ENCODE peak calls at places on chromosomes 7 and 10, in five cellular contexts. G is IMR-90, Z is endothelial cell of umbilical vein, T is colonic mucosa, F is neural progenitor cell. Q is an unnamed sample.

GRCh38 chr7:122602800-122603199 is 96.1 kb downstream of the RNF133 start:
- DNase-seq in Z (no peak), F (no peak), T (no peak), G (no peak), Q (no peak)

GRCh38 chr10:63935705-63936104 is 414.5 kb downstream of the REEP3 start:
- DNase-seq in Z (no peak), G (no peak), F (no peak), T (no peak), Q (peak; percentile 30)

GRCh38 chr7:31873816-31874597 is 187.0 kb downstream of the PPP1R17 start:
- DNase-seq in Z (no peak), G (no peak), T (no peak), F (no peak), Q (no peak)

GRCh38 chr10:10421071-10421470 is 596.6 kb upstream of the CELF2 start:
- DNase-seq in Z (no peak), T (no peak), G (no peak), F (no peak), Q (no peak)

GRCh38 chr7:37411444-37412034 is 37.1 kb downstream of the ELMO1 start:
- DNase-seq in G (no peak), Z (no peak), T (no peak), F (no peak), Q (no peak)

GRCh38 chr7:147052818-147053217 is 936.2 kb downstream of the CNTNAP2 start:
- DNase-seq in T (no peak), Z (no peak), G (no peak), F (no peak), Q (no peak)

GRCh38 chr7:122412886-122413285 is 108.3 kb upstream of the FEZF1 start:
- DNase-seq in T (no peak), F (no peak), Z (no peak), G (peak; percentile 7), Q (no peak)

GRCh38 chr10:22103701-22104100 is 100.2 kb upstream of the DNAJC1 start:
- DNase-seq in F (peak; percentile 13), G (no peak), T (no peak), Z (peak; percentile 11), Q (no peak)

GRCh38 chr7:157807510-157807909 is 470.7 kb downstream of the DNAJB6 start:
- DNase-seq in F (peak; percentile 63), T (no peak), Z (no peak), G (no peak), Q (no peak)

GRCh38 chr7:157808042-157808441 is 471.2 kb downstream of the DNAJB6 start:
- DNase-seq in F (no peak), G (no peak), Z (no peak), T (no peak), Q (no peak)

GRCh38 chr7:157809863-157810851 is 473.4 kb downstream of the DNAJB6 start:
- DNase-seq in G (no peak), Z (no peak), F (no peak), T (no peak), Q (no peak)

GRCh38 chr7:157806711-157807110 is 469.9 kb downstream of the DNAJB6 start:
- DNase-seq in G (no peak), F (no peak), T (no peak), Z (no peak), Q (no peak)

DNA sequence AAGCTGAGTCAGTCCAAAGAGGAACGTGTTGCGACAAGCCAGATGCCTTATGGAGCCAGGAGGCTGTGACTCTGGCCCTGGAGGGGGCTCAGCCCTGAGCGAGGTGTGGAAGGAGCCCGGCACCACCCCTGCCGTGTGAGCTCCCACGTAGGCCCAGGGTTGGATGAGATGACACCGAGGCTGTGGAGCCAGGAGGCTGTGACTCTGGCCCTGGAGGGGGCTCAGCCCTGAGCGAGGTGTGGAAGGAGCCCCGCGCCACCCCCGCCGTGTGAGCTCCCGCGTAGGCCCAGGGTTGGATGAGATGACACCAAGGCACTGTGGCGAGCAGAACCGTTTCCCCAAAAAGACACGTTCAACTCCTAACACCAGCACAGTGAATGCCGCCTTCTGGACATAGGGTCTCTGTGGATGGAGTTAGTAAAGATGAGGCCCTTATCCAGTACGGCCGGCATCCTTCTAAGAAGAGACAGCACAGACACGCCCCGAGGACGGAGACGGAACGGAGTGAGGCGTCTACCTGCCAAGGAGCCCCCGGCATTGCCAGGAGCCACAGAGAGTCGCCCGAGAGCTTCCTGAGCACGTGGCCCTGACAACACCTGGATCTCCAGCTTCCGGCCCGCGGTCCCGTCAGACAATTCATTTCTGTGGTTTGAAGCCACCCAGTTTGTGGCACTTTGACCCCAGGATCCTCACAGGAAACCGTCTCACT is 472.5 kb downstream of the DNAJB6 start:
- DNase-seq in F (no peak), G (no peak), Z (no peak), T (no peak), Q (no peak)
- H3K9me3 ChIP-seq in F (peaks cover 5% of the 10 kb centered on the region), G (peaks cover 68% of the 10 kb centered on the region), Z (peaks cover 2% of the 10 kb centered on the region), T (no peaks in the 10 kb centered on the region), Q (no peaks in the 10 kb centered on the region)

GRCh38 chr10:79102056-79102874 is 33.5 kb downstream of the ZMIZ1 start:
- DNase-seq in T (peak; percentile 67), G (peak; percentile 66), Z (peak; percentile 35), F (peak; percentile 50), Q (no peak)
- H3K9ac ChIP-seq in T (no peak overlapping the region), G (peak overlapping the region; percentile 41), Z (no peak overlapping the region), F (no peak overlapping the region), Q (no peak overlapping the region)

DNA sequence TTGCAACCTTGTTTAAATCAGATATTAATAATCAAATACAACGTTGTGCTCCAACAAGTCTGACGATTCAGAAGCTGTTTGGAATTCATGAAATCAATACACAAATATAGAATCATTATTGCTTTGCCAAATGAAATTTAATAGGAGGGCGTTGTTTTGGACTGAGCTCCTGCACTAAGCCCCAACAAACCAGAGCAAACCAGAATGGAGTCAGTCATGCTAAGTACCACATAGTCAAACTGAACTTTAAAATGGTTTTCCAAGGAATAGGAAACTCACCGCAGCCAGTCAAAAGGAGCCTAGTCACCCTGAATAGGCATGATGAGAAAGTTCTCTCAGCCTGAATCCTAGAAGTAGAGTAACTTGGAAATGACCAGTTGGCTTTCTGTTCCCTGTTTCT is 53.7 kb downstream of the HACD1 start:
- DNase-seq in G (no peak), Z (no peak), F (no peak), T (no peak), Q (no peak)
- H3K4me1 ChIP-seq in G (peaks cover 2% of the 10 kb centered on the region), Z (no peaks in the 10 kb centered on the region), F (no peaks in the 10 kb centered on the region), T (no peaks in the 10 kb centered on the region), Q (no peaks in the 10 kb centered on the region)

GRCh38 chr10:5030989-5031388 is 27.3 kb upstream of the AKR1C2 start:
- DNase-seq in T (no peak), Z (no peak), G (no peak), F (no peak), Q (no peak)
- H3K9me3 ChIP-seq in T (no peaks in the 10 kb centered on the region), Z (peaks cover 2% of the 10 kb centered on the region), G (peaks cover 5% of the 10 kb centered on the region), F (peaks cover 8% of the 10 kb centered on the region), Q (no peaks in the 10 kb centered on the region)

GRCh38 chr7:141649865-141650499 is 52.0 kb downstream of the DENND11 start:
- DNase-seq in G (peak; percentile 88), F (peak; percentile 80), Z (peak; percentile 94), T (peak; percentile 46), Q (peak; percentile 30)
- H3K9ac ChIP-seq in G (no peak overlapping the region), F (no peak overlapping the region), Z (peak overlapping the region; percentile 25), T (no peak overlapping the region), Q (no peak overlapping the region)

DNA sequence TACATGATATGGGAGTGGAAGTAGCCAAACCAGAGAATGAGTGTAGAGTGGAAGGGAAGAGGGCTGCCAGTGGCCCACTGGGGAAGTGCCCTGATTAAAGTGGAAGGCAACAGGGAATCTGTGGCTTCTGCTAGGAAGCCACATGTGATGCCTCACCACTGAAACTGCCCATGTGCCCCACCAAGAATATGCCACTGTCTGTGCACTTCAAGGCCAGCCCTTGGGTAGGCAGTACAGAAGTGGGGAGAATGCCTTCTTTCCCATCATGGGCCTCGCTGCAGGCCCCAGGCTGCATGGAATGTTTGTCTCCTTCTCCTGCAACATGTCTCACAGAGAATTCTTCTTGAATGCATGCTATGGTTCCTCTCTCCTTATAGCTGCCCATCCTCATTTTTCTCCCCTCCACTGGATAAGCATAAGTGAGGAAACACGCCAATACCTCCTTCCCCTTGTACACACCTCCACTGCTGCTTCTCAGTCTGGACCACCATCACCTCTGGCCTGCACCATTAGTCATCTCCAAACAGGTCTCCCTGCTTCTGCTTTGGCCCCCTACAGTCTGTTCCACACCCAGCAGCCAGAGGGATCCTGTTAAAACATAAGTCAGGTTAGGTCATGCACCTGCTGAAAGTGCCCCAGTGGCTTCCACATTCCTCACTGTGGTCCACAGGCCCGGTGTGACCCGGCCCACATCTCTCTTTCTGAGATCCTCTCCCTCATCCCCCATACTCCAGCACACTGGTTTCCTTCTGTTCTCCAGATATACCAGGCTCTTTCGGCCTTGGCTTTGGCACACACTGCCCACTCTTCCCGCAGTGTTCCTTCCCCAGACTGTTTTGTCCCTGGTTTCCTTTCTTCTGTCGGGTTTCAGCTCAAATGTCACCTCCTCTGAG is 37.1 kb downstream of the SNX10 start:
- DNase-seq in F (no peak), T (no peak), G (no peak), Z (no peak), Q (no peak)
- H3K4me1 ChIP-seq in F (no peaks in the 10 kb centered on the region), T (no peaks in the 10 kb centered on the region), G (no peaks in the 10 kb centered on the region), Z (no peaks in the 10 kb centered on the region), Q (no peaks in the 10 kb centered on the region)

GRCh38 chr7:157734926-157735640 is 398.3 kb downstream of the DNAJB6 start:
- DNase-seq in G (no peak), T (no peak), F (no peak), Z (no peak), Q (no peak)
- H3K9me3 ChIP-seq in G (peaks cover 45% of the 10 kb centered on the region), T (no peaks in the 10 kb centered on the region), F (no peaks in the 10 kb centered on the region), Z (no peaks in the 10 kb centered on the region), Q (no peaks in the 10 kb centered on the region)

DNA sequence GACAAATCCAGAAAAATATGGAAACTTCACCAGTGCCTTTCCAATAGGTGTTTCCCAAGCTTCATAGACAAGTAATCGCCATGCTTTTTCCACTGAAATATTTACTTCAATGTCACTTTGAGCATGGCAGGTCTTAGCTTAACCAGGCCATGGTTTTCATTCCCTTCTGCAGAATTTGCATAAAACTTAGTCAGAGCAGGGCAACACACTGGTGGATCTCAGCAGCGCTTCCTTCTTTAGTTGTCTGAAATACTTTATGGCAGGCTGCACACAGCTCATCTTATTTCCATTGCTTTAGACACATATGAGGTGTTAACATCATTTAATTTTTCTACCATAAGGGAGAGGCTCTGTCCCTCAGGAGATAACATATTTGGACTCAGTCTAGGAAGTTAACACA is 102.9 kb upstream of the AHR start:
- DNase-seq in F (no peak), Z (no peak), T (no peak), G (no peak), Q (no peak)
- H3K9ac ChIP-seq in F (no peak overlapping the region), Z (no peak overlapping the region), T (no peak overlapping the region), G (no peak overlapping the region), Q (no peak overlapping the region)

GRCh38 chr7:82050792-82051191 is 280.9 kb upstream of the HGF start:
- DNase-seq in Z (no peak), T (no peak), G (peak; percentile 87), F (no peak), Q (no peak)
- H3K4me1 ChIP-seq in Z (peaks cover 17% of the 10 kb centered on the region), T (no peaks in the 10 kb centered on the region), G (peaks cover 9% of the 10 kb centered on the region), F (peaks cover 28% of the 10 kb centered on the region), Q (no peaks in the 10 kb centered on the region)

Q was measured in MM.1S.